ENCODE peak calls at places on chromosomes 5 and 9, in four cellular contexts. One of them, this sample, is unnamed.

GRCh38 chr9:77865385-77865784 is 166.2 kb downstream of the GNAQ start:
- DNase-seq in cardiac muscle cell: no peak
- DNase-seq in astrocyte: no peak
- DNase-seq in GM12865: no peak
- DNase-seq in this sample: no peak

GRCh38 chr9:110875275-110875674 is 163.0 kb downstream of the LPAR1 start:
- DNase-seq in cardiac muscle cell: no peak
- DNase-seq in astrocyte: no peak
- DNase-seq in GM12865: peak; percentile 63
- DNase-seq in this sample: no peak

GRCh38 chr5:95241155-95241554 is 43.7 kb downstream of the MCTP1 start:
- DNase-seq in cardiac muscle cell: no peak
- DNase-seq in astrocyte: no peak
- DNase-seq in GM12865: no peak
- DNase-seq in this sample: no peak

GRCh38 chr9:121743441-121744001 is 92.1 kb downstream of the DAB2IP start:
- DNase-seq in cardiac muscle cell: peak; percentile 88
- DNase-seq in astrocyte: peak; percentile 75
- DNase-seq in GM12865: no peak
- DNase-seq in this sample: peak; percentile 93

GRCh38 chr5:55991768-55992486 is 2.8 kb downstream of the IL6ST start:
- DNase-seq in cardiac muscle cell: peak; percentile 56
- DNase-seq in astrocyte: peak; percentile 49
- DNase-seq in GM12865: no peak
- DNase-seq in this sample: peak; percentile 24

GRCh38 chr5:140642718-140643117 is 3.5 kb downstream of the TMCO6 start:
- DNase-seq in cardiac muscle cell: peak; percentile 92
- DNase-seq in astrocyte: peak; percentile 81
- DNase-seq in GM12865: no peak
- DNase-seq in this sample: no peak

GRCh38 chr9:112868461-112868860 is 22.2 kb downstream of the SLC46A2 start:
- DNase-seq in cardiac muscle cell: no peak
- DNase-seq in astrocyte: no peak
- DNase-seq in GM12865: no peak
- DNase-seq in this sample: no peak

GRCh38 chr9:128723866-128724743 is at the start of gene ZDHHC12:
- DNase-seq in cardiac muscle cell: peak; percentile 95
- DNase-seq in astrocyte: peak; percentile 89
- DNase-seq in GM12865: peak; percentile 100
- DNase-seq in this sample: peak; percentile 95

GRCh38 chr5:173243808-173244305 is 8.9 kb upstream of the NKX2-5 start:
- DNase-seq in cardiac muscle cell: no peak
- DNase-seq in astrocyte: no peak
- DNase-seq in GM12865: no peak
- DNase-seq in this sample: no peak

GRCh38 chr9:581673-582497 is 259.6 kb upstream of the DMRT1 start:
- DNase-seq in cardiac muscle cell: no peak
- DNase-seq in astrocyte: no peak
- DNase-seq in GM12865: peak; percentile 30
- DNase-seq in this sample: peak; percentile 56

GRCh38 chr9:130200038-130200979 is 28.1 kb downstream of the NCS1 start:
- DNase-seq in cardiac muscle cell: no peak
- DNase-seq in astrocyte: peak; percentile 46
- DNase-seq in GM12865: no peak
- DNase-seq in this sample: no peak

GRCh38 chr9:95507456-95508241 is 9.1 kb downstream of the PTCH1 start:
- DNase-seq in cardiac muscle cell: peak; percentile 83
- DNase-seq in astrocyte: peak; percentile 74
- DNase-seq in GM12865: peak; percentile 65
- DNase-seq in this sample: peak; percentile 85

GRCh38 chr5:10653033-10653432 is 89.2 kb downstream of the ANKRD33B start:
- DNase-seq in cardiac muscle cell: peak; percentile 42
- DNase-seq in astrocyte: no peak
- DNase-seq in GM12865: no peak
- DNase-seq in this sample: peak; percentile 55

GRCh38 chr9:72294952-72295351 is 70.1 kb downstream of the ZFAND5 start:
- DNase-seq in cardiac muscle cell: peak; percentile 65
- DNase-seq in astrocyte: no peak
- DNase-seq in GM12865: no peak
- DNase-seq in this sample: no peak

GRCh38 chr9:133182151-133182550 is 18.4 kb upstream of the GBGT1 start:
- DNase-seq in cardiac muscle cell: no peak
- DNase-seq in astrocyte: no peak
- DNase-seq in GM12865: no peak
- DNase-seq in this sample: no peak

GRCh38 chr5:55621218-55621617 is 86.5 kb upstream of the PLPP1 start:
- DNase-seq in cardiac muscle cell: no peak
- DNase-seq in astrocyte: no peak
- DNase-seq in GM12865: no peak
- DNase-seq in this sample: no peak

GRCh38 chr5:179679014-179679674 is 1.7 kb downstream of the CBY3 start:
- DNase-seq in cardiac muscle cell: peak; percentile 82
- DNase-seq in astrocyte: peak; percentile 48
- DNase-seq in GM12865: peak; percentile 96
- DNase-seq in this sample: peak; percentile 76

GRCh38 chr5:31921852-31922305 is 252.2 kb downstream of the GOLPH3 start:
- DNase-seq in cardiac muscle cell: peak; percentile 92
- DNase-seq in astrocyte: peak; percentile 97
- DNase-seq in GM12865: no peak
- DNase-seq in this sample: no peak

GRCh38 chr5:78642701-78643100 is 5.9 kb downstream of the LHFPL2 start:
- DNase-seq in cardiac muscle cell: no peak
- DNase-seq in astrocyte: no peak
- DNase-seq in GM12865: no peak
- DNase-seq in this sample: no peak